ENCODE peak calls at places on chromosomes 2 and 18, in four cellular contexts. R is PC-9, P is neuronal stem cell, B is tibial nerve. H is an unnamed sample.
A peak's percentile ranks its signal among the peaks of the same experiment; 100 is the strongest.

GRCh38 chr2:37149626-37150322 is 7.0 kb downstream of the EIF2AK2 start:
- DNase-seq in P (no peak), B (no peak), R (no peak), H (peak; percentile 2)

GRCh38 chr2:189662674-189663226 is 1.5 kb downstream of the ASNSD1 start:
- DNase-seq in R (no peak), P (no peak), B (no peak), H (no peak)

GRCh38 chr2:174587607-174588006 is 10.0 kb downstream of the WIPF1 start:
- DNase-seq in B (no peak), R (no peak), P (no peak), H (no peak)

GRCh38 chr2:133266075-133266925 is 302.0 kb downstream of the NCKAP5 start:
- DNase-seq in P (peak; percentile 44), R (no peak), B (no peak), H (no peak)

GRCh38 chr2:128457716-128458115 is 139.0 kb upstream of the HS6ST1 start:
- DNase-seq in P (no peak), B (no peak), R (no peak), H (no peak)

GRCh38 chr18:79356435-79356834 is 39.3 kb upstream of the NFATC1 start:
- DNase-seq in B (no peak), R (no peak), P (no peak), H (no peak)

GRCh38 chr2:42962521-42962953 is 170.2 kb upstream of the HAAO start:
- DNase-seq in P (no peak), R (no peak), B (no peak), H (no peak)

GRCh38 chr2:149169653-149170052 is 131.2 kb downstream of the LYPD6B start:
- DNase-seq in B (no peak), P (no peak), R (peak; percentile 66), H (no peak)

GRCh38 chr2:118477111-118477517 is 370.3 kb downstream of the EN1 start:
- DNase-seq in R (no peak), B (no peak), P (peak; percentile 83), H (no peak)

GRCh38 chr2:33133436-33133835 is 186.7 kb downstream of the LTBP1 start:
- DNase-seq in B (no peak), P (no peak), R (no peak), H (no peak)

GRCh38 chr2:81324046-81324445 is 1019.5 kb upstream of the LRRTM1 start:
- DNase-seq in R (no peak), P (no peak), B (no peak), H (no peak)

GRCh38 chr2:199983534-199983933 is 28.2 kb downstream of the MAIP1 start:
- DNase-seq in P (no peak), R (no peak), B (no peak), H (no peak)

GRCh38 chr18:240175-240574 is 27.7 kb downstream of the THOC1 start:
- DNase-seq in R (no peak), P (no peak), B (no peak), H (no peak)

GRCh38 chr2:172745636-172746035 is 10.0 kb downstream of the RAPGEF4 start:
- DNase-seq in R (no peak), B (no peak), P (no peak), H (no peak)

GRCh38 chr18:46343940-46344372 is 239.8 kb downstream of the HAUS1 start:
- DNase-seq in P (no peak), B (peak; percentile 12), R (no peak), H (peak; percentile 28)

GRCh38 chr2:33518929-33519328 is 42.5 kb downstream of the RASGRP3 start:
- DNase-seq in R (no peak), B (no peak), P (no peak), H (no peak)

GRCh38 chr2:211396815-211397214 is 840.4 kb downstream of the CPS1 start:
- DNase-seq in P (no peak), B (no peak), R (no peak), H (no peak)

GRCh38 chr18:44039216-44039615 is 641.5 kb upstream of the SETBP1 start:
- DNase-seq in R (no peak), B (no peak), P (no peak), H (no peak)

GRCh38 chr2:109129921-109130725 is 1.1 kb downstream of the SH3RF3 start:
- DNase-seq in B (no peak), P (no peak), R (no peak), H (no peak)

GRCh38 chr2:172148246-172148645 is 45.5 kb upstream of the DLX2 start:
- DNase-seq in R (no peak), B (no peak), P (no peak), H (no peak)

GRCh38 chr2:29273704-29274611 is 158.7 kb downstream of the CLIP4 start:
- DNase-seq in R (no peak), P (no peak), B (no peak), H (no peak)

GRCh38 chr2:119106301-119106897 is 52.2 kb downstream of the C1QL2 start:
- DNase-seq in B (no peak), R (peak; percentile 44), P (peak; percentile 71), H (no peak)

GRCh38 chr2:209411718-209412117 is 12.1 kb upstream of the MAP2 start:
- DNase-seq in R (no peak), B (no peak), P (no peak), H (no peak)

GRCh38 chr2:85954918-85955420 is 66.2 kb upstream of the ST3GAL5 start:
- DNase-seq in P (no peak), B (no peak), R (no peak), H (no peak)

GRCh38 chr2:30373881-30374302 is 73.2 kb upstream of the LCLAT1 start:
- DNase-seq in R (no peak), P (no peak), B (no peak), H (no peak)

GRCh38 chr2:86661333-86661732 is 37.7 kb upstream of the RNF103 start:
- DNase-seq in B (no peak), R (no peak), P (no peak), H (no peak)

GRCh38 chr2:153622285-153622684 is 143.7 kb upstream of the RPRM start:
- DNase-seq in B (no peak), P (no peak), R (no peak), H (no peak)

GRCh38 chr18:79912409-79912991 is 39.0 kb downstream of the SLC66A2 start:
- DNase-seq in R (no peak), P (no peak), B (no peak), H (no peak)

GRCh38 chr2:117536139-117536538 is 278.4 kb upstream of the DDX18 start:
- DNase-seq in P (no peak), R (no peak), B (no peak), H (no peak)

GRCh38 chr2:182642328-182642727 is 73.7 kb upstream of the DNAJC10 start:
- DNase-seq in R (peak; percentile 37), B (peak; percentile 23), P (no peak), H (no peak)

GRCh38 chr2:183037660-183038340 is 457 bp downstream of the NCKAP1 start:
- DNase-seq in R (peak; percentile 51), B (peak; percentile 26), P (peak; percentile 27), H (no peak)

GRCh38 chr2:37188570-37188969 is at the start of gene SULT6B1:
- DNase-seq in R (no peak), B (no peak), P (no peak), H (no peak)

GRCh38 chr18:79523738-79524180 is 128.0 kb downstream of the NFATC1 start:
- DNase-seq in P (no peak), B (no peak), R (no peak), H (peak; percentile 68)

GRCh38 chr18:7452331-7452730 is 114.8 kb upstream of the PTPRM start:
- DNase-seq in R (peak; percentile 24), B (no peak), P (no peak), H (no peak)

GRCh38 chr2:86807462-86808275 is 17.0 kb upstream of the CD8A start:
- DNase-seq in B (peak; percentile 20), R (peak; percentile 77), P (no peak), H (no peak)

GRCh38 chr2:207935991-207936370 is 89.3 kb downstream of the PLEKHM3 start:
- DNase-seq in B (no peak), P (no peak), R (no peak), H (no peak)

GRCh38 chr2:207935121-207935990 is 90.0 kb downstream of the PLEKHM3 start:
- DNase-seq in B (no peak), R (no peak), P (no peak), H (no peak)

GRCh38 chr2:207933396-207934045 is 91.8 kb downstream of the PLEKHM3 start:
- DNase-seq in P (no peak), R (no peak), B (no peak), H (no peak)

GRCh38 chr2:207936380-207936779 is 88.9 kb downstream of the PLEKHM3 start:
- DNase-seq in P (no peak), B (no peak), R (no peak), H (no peak)

DNA sequence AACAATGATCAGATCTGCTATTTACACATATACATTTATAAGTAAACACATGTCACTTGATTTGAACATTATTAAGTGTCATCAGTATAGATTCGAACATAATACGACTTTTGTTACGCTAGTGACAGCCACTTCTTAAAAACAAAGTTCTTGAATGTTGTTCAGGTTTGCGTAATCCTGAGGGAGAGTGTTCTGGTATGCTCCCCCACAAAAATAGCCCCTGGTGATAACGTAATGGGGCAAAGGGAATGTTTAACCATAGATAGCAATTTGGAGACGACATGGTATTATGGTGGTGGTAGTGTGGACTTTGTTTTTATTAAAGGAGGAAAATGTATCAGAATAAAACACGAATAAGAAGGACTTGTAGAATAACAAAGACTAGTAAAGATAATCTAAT is 90.6 kb downstream of the PLEKHM3 start:
- DNase-seq in B (no peak), P (no peak), R (no peak), H (no peak)
- H3K9me3 ChIP-seq in B (no peaks in the 10 kb centered on the region), P (no peaks in the 10 kb centered on the region), R (no peaks in the 10 kb centered on the region), H (no peaks in the 10 kb centered on the region)

GRCh38 chr2:204134421-204134820 is 197.9 kb downstream of the ICOS start:
- DNase-seq in B (no peak), P (no peak), R (no peak), H (no peak)
- H3K9me3 ChIP-seq in B (no peaks in the 10 kb centered on the region), P (no peaks in the 10 kb centered on the region), R (no peaks in the 10 kb centered on the region), H (no peaks in the 10 kb centered on the region)

DNA sequence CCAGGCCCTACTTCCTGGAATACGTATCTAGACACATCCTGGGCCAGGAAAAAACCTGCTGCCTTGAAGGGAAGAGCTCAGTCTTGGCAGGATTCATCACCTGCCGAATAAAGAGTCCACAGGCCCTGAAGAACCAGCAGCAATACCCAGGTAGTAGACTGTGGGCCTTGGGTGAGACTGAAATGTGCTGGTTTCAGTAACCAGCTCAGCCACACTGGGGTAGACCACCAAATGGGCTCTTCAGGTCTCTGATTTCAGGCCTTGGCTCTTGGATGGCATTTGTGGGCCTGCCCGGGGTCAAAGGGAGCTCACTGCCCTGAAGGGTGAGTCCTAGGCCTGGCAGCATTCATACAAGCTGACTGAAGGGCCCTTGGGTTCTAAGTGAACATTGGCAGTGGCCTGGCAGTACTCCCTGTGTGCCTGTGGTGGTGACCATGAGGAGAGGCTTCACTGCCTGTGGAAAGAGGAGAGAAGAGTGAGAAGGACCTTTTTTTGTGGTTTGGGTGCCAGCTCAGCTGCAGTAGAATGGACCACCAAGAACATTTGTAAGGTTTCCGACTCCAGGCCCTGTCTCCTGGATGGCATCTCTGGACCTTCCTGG is 175.1 kb downstream of the ANKRD30B start:
- DNase-seq in R (no peak), P (no peak), B (no peak), H (no peak)
- H3K9me3 ChIP-seq in R (no peaks in the 10 kb centered on the region), P (no peaks in the 10 kb centered on the region), B (no peaks in the 10 kb centered on the region), H (no peaks in the 10 kb centered on the region)

GRCh38 chr18:70195014-70195614 is 10.4 kb downstream of the RTTN start:
- DNase-seq in R (no peak), P (no peak), B (no peak), H (no peak)

GRCh38 chr18:70195852-70196434 is 9.5 kb downstream of the RTTN start:
- DNase-seq in R (peak; percentile 9), P (peak; percentile 8), B (peak; percentile 29), H (no peak)

GRCh38 chr18:70197042-70197441 is 8.4 kb downstream of the RTTN start:
- DNase-seq in P (no peak), R (no peak), B (no peak), H (no peak)

GRCh38 chr18:70197844-70198243 is 7.6 kb downstream of the RTTN start:
- DNase-seq in R (no peak), B (no peak), P (no peak), H (no peak)

GRCh38 chr18:70194227-70194890 is 11.1 kb downstream of the RTTN start:
- DNase-seq in B (no peak), R (no peak), P (no peak), H (no peak)
- H3K9me3 ChIP-seq in B (no peaks in the 10 kb centered on the region), R (no peaks in the 10 kb centered on the region), P (no peaks in the 10 kb centered on the region), H (no peaks in the 10 kb centered on the region)

H was measured in effector memory CD4-positive, alpha-beta T cell.